ENCODE peak calls at places on chromosomes 2 and 18, in four cellular contexts. Z is H7, U is HTR-8/SVneo, I is lower leg skin. M is an unnamed sample.
A peak's percentile ranks its signal among the peaks of the same experiment; 100 is the strongest.

GRCh38 chr2:8656160-8656641 is 25.7 kb upstream of the ID2 start:
- DNase-seq in Z (no peak), U (no peak), I (no peak), M (no peak)

GRCh38 chr2:194706179-194706578 is 950.8 kb upstream of the SLC39A10 start:
- DNase-seq in Z (no peak), U (no peak), I (no peak), M (no peak)

GRCh38 chr18:43571078-43571689 is 293.9 kb upstream of the SYT4 start:
- DNase-seq in Z (peak; percentile 29), U (no peak), I (no peak), M (peak; percentile 10)

GRCh38 chr18:24502621-24503020 is 42.2 kb downstream of the HRH4 start:
- DNase-seq in Z (no peak), U (no peak), I (no peak), M (no peak)

GRCh38 chr2:223532712-223533111 is 69.4 kb downstream of the SCG2 start:
- DNase-seq in Z (no peak), U (no peak), I (no peak), M (no peak)

GRCh38 chr18:79584491-79585394 is 94.9 kb upstream of the CTDP1 start:
- DNase-seq in Z (no peak), U (no peak), I (peak; percentile 74), M (no peak)

GRCh38 chr2:190352668-190353536 is 9.5 kb downstream of the INPP1 start:
- DNase-seq in Z (no peak), U (no peak), I (no peak), M (no peak)

GRCh38 chr2:192194065-192194865 is 468 bp downstream of the TMEFF2 start:
- DNase-seq in Z (peak; percentile 21), U (peak; percentile 31), I (peak; percentile 84), M (no peak)

GRCh38 chr2:181915096-181915495 is 23.6 kb downstream of the ITPRID2 start:
- DNase-seq in Z (no peak), U (no peak), I (no peak), M (no peak)

GRCh38 chr2:120758181-120759048 is 22.7 kb downstream of the GLI2 start:
- DNase-seq in Z (peak; percentile 83), U (no peak), I (peak; percentile 86), M (no peak)

GRCh38 chr18:41265047-41265446 is 690.0 kb upstream of the PIK3C3 start:
- DNase-seq in Z (no peak), U (no peak), I (no peak), M (no peak)

GRCh38 chr2:180268006-180268405 is 260.9 kb upstream of the CWC22 start:
- DNase-seq in Z (no peak), U (no peak), I (no peak), M (no peak)

GRCh38 chr2:233803292-233803911 is 25.3 kb downstream of the MROH2A start:
- DNase-seq in Z (no peak), U (no peak), I (no peak), M (no peak)

GRCh38 chr2:16060936-16061338 is 120.6 kb downstream of the MYCN start:
- DNase-seq in Z (no peak), U (no peak), I (no peak), M (no peak)

GRCh38 chr2:40401896-40402295 is 50.0 kb downstream of the SLC8A1 start:
- DNase-seq in Z (no peak), U (no peak), I (no peak), M (no peak)

GRCh38 chr2:239393941-239394340 is 6.9 kb downstream of the HDAC4 start:
- DNase-seq in Z (no peak), U (no peak), I (no peak), M (no peak)

GRCh38 chr2:71611781-71612545 is 158.6 kb downstream of the DYSF start:
- DNase-seq in Z (peak; percentile 23), U (no peak), I (no peak), M (no peak)

GRCh38 chr2:30434708-30435107 is 12.3 kb upstream of the LCLAT1 start:
- DNase-seq in Z (no peak), U (no peak), I (no peak), M (no peak)

GRCh38 chr2:239805043-239805329 is 220.2 kb downstream of the NDUFA10 start:
- DNase-seq in Z (no peak), U (no peak), I (peak; percentile 68), M (no peak)